ENCODE peak calls at places on chromosomes 16 and 17, in six cellular contexts. V is endothelial cell of umbilical vein; D is GM20000; G is activated naive CD8-positive, alpha-beta T cell treated with anti-CD3 and anti-CD28 coated beads, Interleukin-2, amount 10 ng/mL, durations not matched to agents 7 days and 5 days; A is frontal cortex; F is HEK293T. J is an unnamed sample.

GRCh38 chr17:74164446-74165045 is 38.9 kb upstream of the RPL38 start:
- DNase-seq in V (no peak), D (no peak), G (no peak), A (no peak), F (no peak), J (no peak)

GRCh38 chr16:70529051-70529777 is 5.6 kb downstream of the SF3B3 start:
- DNase-seq in V (peak), D (no peak), G (no peak), A (no peak), F (no peak), J (peak)

GRCh38 chr17:35898283-35899070 is 18.3 kb upstream of the CCL5 start:
- DNase-seq in V (peak), D (no peak), G (no peak), A (no peak), F (no peak), J (no peak)

GRCh38 chr16:22370038-22370541 is 4.3 kb downstream of the CDR2 start:
- DNase-seq in V (peak), D (no peak), G (no peak), A (no peak), F (no peak), J (no peak)

GRCh38 chr16:2950400-2950724 is 13.7 kb upstream of the KREMEN2 start:
- DNase-seq in V (no peak), D (no peak), G (no peak), A (no peak), F (no peak), J (no peak)

GRCh38 chr17:8126306-8127066 is 2.6 kb upstream of the HES7 start:
- DNase-seq in V (peak), D (peak), G (peak), A (peak), F (no peak), J (peak)

GRCh38 chr17:76076765-76077581 is 2.0 kb upstream of the ZACN start:
- DNase-seq in V (no peak), D (peak), G (peak), A (no peak), F (no peak), J (no peak)

GRCh38 chr17:71494456-71494855 is 626.4 kb upstream of the SOX9 start:
- DNase-seq in V (no peak), D (no peak), G (no peak), A (no peak), F (no peak), J (no peak)

GRCh38 chr17:8621585-8621984 is 8.9 kb downstream of the MYH10 start:
- DNase-seq in V (no peak), D (peak), G (no peak), A (no peak), F (no peak), J (no peak)

GRCh38 chr16:9334091-9334490 is 242.6 kb downstream of the HAPSTR1 start:
- DNase-seq in V (peak), D (no peak), G (no peak), A (no peak), F (no peak), J (no peak)

GRCh38 chr17:61470530-61471136 is 18.4 kb downstream of the TBX4 start:
- DNase-seq in V (no peak), D (no peak), G (no peak), A (no peak), F (no peak), J (no peak)

GRCh38 chr17:4167786-4168185 is 24.8 kb downstream of the CYB5D2 start:
- DNase-seq in V (no peak), D (no peak), G (no peak), A (no peak), F (no peak), J (no peak)

GRCh38 chr17:76171701-76172100 is 30.7 kb upstream of the FOXJ1 start:
- DNase-seq in V (no peak), D (no peak), G (no peak), A (no peak), F (no peak), J (no peak)

GRCh38 chr17:44372036-44372435 is 8.4 kb upstream of the FAM171A2 start:
- DNase-seq in V (no peak), D (no peak), G (no peak), A (no peak), F (no peak), J (no peak)

GRCh38 chr16:4288148-4288921 is 15.5 kb upstream of the TFAP4 start:
- DNase-seq in V (peak), D (peak), G (peak), A (peak), F (peak), J (no peak)